ENCODE peak calls at places on chromosomes 2 and 18, in five cellular contexts. G, D, N, E and W are unnamed samples.

GRCh38 chr2:71292159-71292558 is 39.4 kb upstream of the ZNF638 start:
- DNase-seq in G (no peak), D (no peak), E (no peak), N (no peak), W (no peak)

GRCh38 chr2:95052804-95053535 is 27.5 kb downstream of the MAL start:
- DNase-seq in N (no peak), G (no peak), D (no peak), E (no peak), W (no peak)

GRCh38 chr2:83967854-83968253 is 491.2 kb downstream of the SUCLG1 start:
- DNase-seq in N (no peak), G (no peak), D (no peak), E (no peak), W (no peak)

GRCh38 chr2:113157897-113158753 is 15.6 kb upstream of the PSD4 start:
- DNase-seq in G (no peak), D (peak), N (peak), E (no peak), W (peak)

GRCh38 chr2:122300758-122301157 is 545.3 kb downstream of the TSN start:
- DNase-seq in G (no peak), D (peak), E (no peak), N (no peak), W (no peak)

GRCh38 chr18:44079602-44080001 is 601.1 kb upstream of the SETBP1 start:
- DNase-seq in N (no peak), G (no peak), D (peak), E (no peak), W (no peak)

GRCh38 chr18:60082790-60083189 is 183.0 kb downstream of the PMAIP1 start:
- DNase-seq in G (no peak), D (no peak), N (no peak), E (no peak), W (no peak)

GRCh38 chr2:33526132-33526531 is 49.7 kb downstream of the RASGRP3 start:
- DNase-seq in G (no peak), E (no peak), D (no peak), N (no peak), W (no peak)

GRCh38 chr2:172339431-172340010 is 87.9 kb upstream of the ITGA6 start:
- DNase-seq in E (no peak), N (no peak), D (peak), G (no peak), W (peak)

GRCh38 chr2:11263177-11263576 is 81.3 kb downstream of the ROCK2 start:
- DNase-seq in E (no peak), G (no peak), N (no peak), D (no peak), W (no peak)

GRCh38 chr2:46804794-46805193 is 110.8 kb downstream of the MCFD2 start:
- DNase-seq in G (no peak), E (no peak), N (no peak), D (no peak), W (no peak)

GRCh38 chr18:9016819-9017169 is 85.7 kb upstream of the NDUFV2 start:
- DNase-seq in E (no peak), N (no peak), D (no peak), G (no peak), W (no peak)

GRCh38 chr2:18096836-18097405 is 218.5 kb downstream of the KCNS3 start:
- DNase-seq in D (no peak), N (no peak), E (no peak), G (no peak), W (no peak)

GRCh38 chr2:163182764-163183354 is 344.3 kb upstream of the KCNH7 start:
- DNase-seq in N (no peak), E (no peak), G (no peak), D (no peak), W (peak)

GRCh38 chr18:76503595-76503994 is 8.6 kb upstream of the ZNF516 start:
- DNase-seq in E (no peak), D (no peak), N (no peak), G (no peak), W (no peak)

GRCh38 chr2:205802069-205802468 is 119.8 kb downstream of the NRP2 start:
- DNase-seq in D (no peak), E (no peak), G (no peak), N (no peak), W (no peak)